ENCODE peak calls at places on chromosomes 13 and 19, in five cellular contexts. O is suprapubic skin, W is spleen, H is GM23338, I is stomach. D is an unnamed sample.

GRCh38 chr13:35723820-35724219 is 247.3 kb upstream of the MAB21L1 start:
- DNase-seq in O (no peak), H (no peak), W (no peak), I (no peak), D (no peak)

GRCh38 chr19:56071151-56071550 is 49.9 kb downstream of the ZNF787 start:
- DNase-seq in H (peak), I (no peak), W (peak), O (no peak), D (peak)

GRCh38 chr13:45200701-45201230 is at the start of gene KCTD4:
- DNase-seq in O (no peak), W (no peak), I (no peak), H (no peak), D (peak)

GRCh38 chr19:50434525-50434924 is 1.8 kb downstream of the MYBPC2 start:
- DNase-seq in H (no peak), I (no peak), W (peak), O (no peak), D (no peak)

GRCh38 chr13:97574926-97575325 is 141.0 kb downstream of the RAP2A start:
- DNase-seq in W (no peak), H (peak), O (no peak), I (no peak), D (no peak)

GRCh38 chr19:4390017-4390861 is 10.1 kb downstream of the SH3GL1 start:
- DNase-seq in O (no peak), H (peak), I (no peak), W (peak), D (peak)

GRCh38 chr13:89097994-89098393 is 1426.8 kb downstream of the SLITRK5 start:
- DNase-seq in O (no peak), I (no peak), H (no peak), W (no peak), D (peak)

GRCh38 chr13:24176351-24177101 is 16.0 kb downstream of the SPATA13 start:
- DNase-seq in O (no peak), I (no peak), H (no peak), W (no peak), D (no peak)

GRCh38 chr13:83449666-83450395 is 432.4 kb downstream of the SLITRK1 start:
- DNase-seq in I (no peak), O (no peak), W (no peak), H (peak), D (no peak)

GRCh38 chr13:99028890-99029289 is 51.0 kb upstream of the DOCK9 start:
- DNase-seq in O (no peak), W (no peak), I (no peak), H (peak), D (peak)

GRCh38 chr13:46121597-46122163 is 16.8 kb upstream of the CPB2 start:
- DNase-seq in W (no peak), H (no peak), O (no peak), I (no peak), D (no peak)

GRCh38 chr13:34931572-34931971 is 10.5 kb upstream of the NBEA start:
- DNase-seq in H (no peak), I (no peak), W (no peak), O (no peak), D (no peak)

GRCh38 chr19:17121736-17122293 is 46.2 kb downstream of the MYO9B start:
- DNase-seq in W (no peak), O (no peak), I (no peak), H (no peak), D (no peak)

GRCh38 chr19:14441041-14441938 is 8.2 kb downstream of the PKN1 start:
- DNase-seq in H (no peak), O (no peak), W (peak), I (no peak), D (no peak)

GRCh38 chr19:14439014-14439413 is 5.9 kb downstream of the PKN1 start:
- DNase-seq in W (peak), H (no peak), O (no peak), I (no peak), D (peak)

GRCh38 chr19:14437578-14438140 is 4.6 kb downstream of the PKN1 start:
- DNase-seq in H (no peak), I (no peak), W (no peak), O (no peak), D (no peak)

GRCh38 chr19:14442904-14443631 is 10.0 kb downstream of the PKN1 start:
- DNase-seq in H (no peak), I (no peak), W (no peak), O (no peak), D (no peak)

GRCh38 chr19:14440049-14440448 is 6.9 kb downstream of the PKN1 start:
- DNase-seq in O (no peak), I (peak), W (peak), H (peak), D (peak)
- TF ChIP-seq POLR2AphosphoS5 in O (no peak), I (peak), W (peak), H (no peak), D (no peak)

GRCh38 chr19:38263696-38264485 is 482 bp upstream of the SPINT2 start:
- DNase-seq in H (peak), I (peak), W (no peak), O (no peak), D (peak)

GRCh38 chr19:38262585-38263268 is 1.6 kb upstream of the SPINT2 start:
- DNase-seq in I (no peak), W (no peak), H (peak), O (no peak), D (no peak)

GRCh38 chr19:38266070-38266469 is 1.7 kb downstream of the SPINT2 start:
- DNase-seq in H (no peak), I (no peak), O (no peak), W (no peak), D (no peak)

GRCh38 chr19:38265213-38265861 is 964 bp downstream of the SPINT2 start:
- DNase-seq in O (no peak), W (no peak), H (peak), I (peak), D (no peak)

DNA sequence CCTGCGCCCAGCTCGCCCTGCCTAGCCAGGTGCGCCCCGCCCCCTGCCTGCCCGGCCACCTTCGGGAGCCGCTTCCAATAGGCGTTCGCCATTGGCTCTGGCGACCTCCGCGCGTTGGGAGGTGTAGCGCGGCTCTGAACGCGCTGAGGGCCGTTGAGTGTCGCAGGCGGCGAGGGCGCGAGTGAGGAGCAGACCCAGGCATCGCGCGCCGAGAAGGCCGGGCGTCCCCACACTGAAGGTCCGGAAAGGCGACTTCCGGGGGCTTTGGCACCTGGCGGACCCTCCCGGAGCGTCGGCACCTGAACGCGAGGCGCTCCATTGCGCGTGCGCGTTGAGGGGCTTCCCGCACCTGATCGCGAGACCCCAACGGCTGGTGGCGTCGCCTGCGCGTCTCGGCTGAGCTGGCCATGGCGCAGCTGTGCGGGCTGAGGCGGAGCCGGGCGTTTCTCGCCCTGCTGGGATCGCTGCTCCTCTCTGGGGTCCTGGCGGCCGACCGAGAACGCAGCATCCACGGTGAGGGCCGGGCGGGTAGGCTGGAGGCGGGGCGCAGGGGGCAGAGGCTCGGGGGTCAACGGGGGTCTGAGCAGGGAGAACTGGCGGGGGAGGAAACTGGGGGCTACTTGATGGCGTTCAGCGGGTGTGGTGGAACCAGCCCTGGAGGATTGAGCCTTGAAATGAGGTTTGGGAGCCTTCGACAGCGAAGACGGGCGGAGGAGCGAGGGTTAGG is at the start of gene SPINT2:
- DNase-seq in H (peak), I (no peak), O (peak), W (peak), D (peak)
- TF ChIP-seq POLR2AphosphoS5 in H (peak), I (peak), O (no peak), W (peak), D (no peak)

DNA sequence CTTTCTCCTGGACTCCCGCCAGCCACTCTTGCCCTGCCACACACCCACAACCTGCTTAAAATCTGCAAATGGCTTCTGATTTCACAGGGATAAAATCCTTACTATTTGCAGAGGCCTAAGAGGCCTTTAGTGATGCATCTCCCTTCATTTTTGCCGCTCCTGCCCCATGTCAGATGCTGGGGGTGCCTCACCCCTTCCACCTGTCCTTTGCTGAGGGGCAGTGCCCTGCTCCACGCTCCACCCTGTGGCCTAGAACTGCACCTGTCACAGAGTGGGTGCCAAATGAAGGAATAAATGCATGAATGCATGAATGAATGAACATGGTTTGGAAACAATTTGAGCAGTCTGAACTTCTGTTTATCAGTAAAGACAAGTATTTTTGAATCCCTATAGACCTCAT is 34.1 kb upstream of the UQCRFS1 start:
- DNase-seq in O (peak), H (no peak), I (no peak), W (no peak), D (no peak)
- TF ChIP-seq POLR2AphosphoS5 in O (no peak), H (no peak), I (no peak), W (no peak), D (no peak)

GRCh38 chr19:35292421-35292820 is 460 bp downstream of the MAG start:
- DNase-seq in I (no peak), H (no peak), W (no peak), O (no peak), D (no peak)
- TF ChIP-seq POLR2AphosphoS5 in I (no peak), H (no peak), W (no peak), O (no peak), D (no peak)